ENCODE peak calls at places on chromosomes 7 and 10, in seven cellular contexts. One of them, this sample, is unnamed.

GRCh38 chr7:103915958-103916357 is 73.5 kb downstream of the RELN start:
- DNase-seq in fibroblast of mammary gland: peak
- DNase-seq in AG10803: no peak
- DNase-seq in WERI-Rb-1: no peak
- DNase-seq in cardiac fibroblast: no peak
- DNase-seq in pancreas: no peak
- DNase-seq in tibial artery: no peak
- DNase-seq in this sample: no peak

GRCh38 chr10:122199689-122200088 is 71.4 kb upstream of the BTBD16 start:
- DNase-seq in tibial artery: no peak
- DNase-seq in WERI-Rb-1: no peak
- DNase-seq in fibroblast of mammary gland: no peak
- DNase-seq in pancreas: no peak
- DNase-seq in AG10803: no peak
- DNase-seq in cardiac fibroblast: no peak
- DNase-seq in this sample: no peak

GRCh38 chr10:107966817-107967216 is 802.3 kb upstream of the SORCS1 start:
- DNase-seq in WERI-Rb-1: no peak
- DNase-seq in AG10803: peak
- DNase-seq in cardiac fibroblast: no peak
- DNase-seq in pancreas: no peak
- DNase-seq in fibroblast of mammary gland: peak
- DNase-seq in tibial artery: no peak
- DNase-seq in this sample: no peak

GRCh38 chr7:67878808-67879207 is 882.2 kb downstream of the TYW1 start:
- DNase-seq in pancreas: no peak
- DNase-seq in tibial artery: no peak
- DNase-seq in cardiac fibroblast: no peak
- DNase-seq in WERI-Rb-1: no peak
- DNase-seq in fibroblast of mammary gland: no peak
- DNase-seq in AG10803: no peak
- DNase-seq in this sample: no peak

GRCh38 chr10:77287647-77288120 is 349.9 kb downstream of the KCNMA1 start:
- DNase-seq in pancreas: no peak
- DNase-seq in AG10803: peak
- DNase-seq in tibial artery: no peak
- DNase-seq in cardiac fibroblast: peak
- DNase-seq in WERI-Rb-1: no peak
- DNase-seq in fibroblast of mammary gland: no peak
- DNase-seq in this sample: no peak

GRCh38 chr10:1542941-1543340 is 194.4 kb downstream of the ADARB2 start:
- DNase-seq in cardiac fibroblast: no peak
- DNase-seq in AG10803: no peak
- DNase-seq in pancreas: no peak
- DNase-seq in fibroblast of mammary gland: no peak
- DNase-seq in tibial artery: peak
- DNase-seq in WERI-Rb-1: no peak
- DNase-seq in this sample: no peak

GRCh38 chr10:18113881-18114280 is 26.3 kb upstream of the CACNB2 start:
- DNase-seq in pancreas: no peak
- DNase-seq in WERI-Rb-1: no peak
- DNase-seq in AG10803: no peak
- DNase-seq in tibial artery: no peak
- DNase-seq in cardiac fibroblast: no peak
- DNase-seq in fibroblast of mammary gland: peak
- DNase-seq in this sample: no peak

GRCh38 chr7:80634505-80634904 is 3.9 kb upstream of the CD36 start:
- DNase-seq in WERI-Rb-1: no peak
- DNase-seq in pancreas: no peak
- DNase-seq in AG10803: peak
- DNase-seq in fibroblast of mammary gland: peak
- DNase-seq in tibial artery: no peak
- DNase-seq in cardiac fibroblast: peak
- DNase-seq in this sample: no peak

GRCh38 chr10:68135922-68136718 is 26.8 kb downstream of the MYPN start:
- DNase-seq in tibial artery: no peak
- DNase-seq in cardiac fibroblast: peak
- DNase-seq in pancreas: no peak
- DNase-seq in AG10803: peak
- DNase-seq in fibroblast of mammary gland: peak
- DNase-seq in WERI-Rb-1: no peak
- DNase-seq in this sample: no peak

GRCh38 chr7:17298840-17299476 is 506 bp downstream of the AHR start:
- DNase-seq in pancreas: peak
- DNase-seq in WERI-Rb-1: peak
- DNase-seq in tibial artery: peak
- DNase-seq in cardiac fibroblast: peak
- DNase-seq in fibroblast of mammary gland: no peak
- DNase-seq in AG10803: no peak
- DNase-seq in this sample: peak

GRCh38 chr7:38756521-38756920 is 125.3 kb upstream of the AMPH start:
- DNase-seq in fibroblast of mammary gland: peak
- DNase-seq in pancreas: no peak
- DNase-seq in WERI-Rb-1: no peak
- DNase-seq in tibial artery: no peak
- DNase-seq in cardiac fibroblast: peak
- DNase-seq in AG10803: peak
- DNase-seq in this sample: no peak

GRCh38 chr7:140350056-140350455 is 48.3 kb downstream of the SLC37A3 start:
- DNase-seq in tibial artery: no peak
- DNase-seq in WERI-Rb-1: no peak
- DNase-seq in AG10803: no peak
- DNase-seq in fibroblast of mammary gland: no peak
- DNase-seq in cardiac fibroblast: no peak
- DNase-seq in pancreas: no peak
- DNase-seq in this sample: no peak

GRCh38 chr10:120477006-120477722 is 20.1 kb downstream of the PLPP4 start:
- DNase-seq in AG10803: peak
- DNase-seq in pancreas: no peak
- DNase-seq in cardiac fibroblast: peak
- DNase-seq in WERI-Rb-1: no peak
- DNase-seq in fibroblast of mammary gland: peak
- DNase-seq in tibial artery: no peak
- DNase-seq in this sample: peak

GRCh38 chr10:129963831-129964501 is at the start of gene EBF3:
- DNase-seq in tibial artery: peak
- DNase-seq in WERI-Rb-1: peak
- DNase-seq in cardiac fibroblast: peak
- DNase-seq in AG10803: peak
- DNase-seq in fibroblast of mammary gland: peak
- DNase-seq in pancreas: peak
- DNase-seq in this sample: peak

GRCh38 chr10:46550076-46550790 is 6.2 kb downstream of the GPRIN2 start:
- DNase-seq in tibial artery: peak
- DNase-seq in fibroblast of mammary gland: no peak
- DNase-seq in AG10803: no peak
- DNase-seq in WERI-Rb-1: peak
- DNase-seq in pancreas: peak
- DNase-seq in cardiac fibroblast: no peak
- DNase-seq in this sample: peak

GRCh38 chr7:750111-750905 is 23.2 kb upstream of the PRKAR1B start:
- DNase-seq in pancreas: no peak
- DNase-seq in tibial artery: peak
- DNase-seq in AG10803: no peak
- DNase-seq in WERI-Rb-1: peak
- DNase-seq in fibroblast of mammary gland: no peak
- DNase-seq in cardiac fibroblast: no peak
- DNase-seq in this sample: no peak

GRCh38 chr10:116385994-116386809 is 41.4 kb upstream of the PNLIPRP3 start:
- DNase-seq in AG10803: peak
- DNase-seq in WERI-Rb-1: no peak
- DNase-seq in cardiac fibroblast: peak
- DNase-seq in fibroblast of mammary gland: peak
- DNase-seq in tibial artery: no peak
- DNase-seq in pancreas: no peak
- DNase-seq in this sample: no peak

GRCh38 chr7:150381785-150382122 is 2.6 kb downstream of the ZNF775 start:
- DNase-seq in AG10803: no peak
- DNase-seq in tibial artery: no peak
- DNase-seq in cardiac fibroblast: no peak
- DNase-seq in fibroblast of mammary gland: no peak
- DNase-seq in pancreas: no peak
- DNase-seq in WERI-Rb-1: no peak
- DNase-seq in this sample: no peak

GRCh38 chr7:115676080-115676479 is 354.5 kb downstream of the TFEC start:
- DNase-seq in pancreas: no peak
- DNase-seq in fibroblast of mammary gland: peak
- DNase-seq in AG10803: peak
- DNase-seq in cardiac fibroblast: peak
- DNase-seq in WERI-Rb-1: peak
- DNase-seq in tibial artery: no peak
- DNase-seq in this sample: no peak

GRCh38 chr10:30158325-30158960 is 99.1 kb upstream of the JCAD start:
- DNase-seq in tibial artery: no peak
- DNase-seq in fibroblast of mammary gland: peak
- DNase-seq in WERI-Rb-1: no peak
- DNase-seq in AG10803: no peak
- DNase-seq in cardiac fibroblast: no peak
- DNase-seq in pancreas: no peak
- DNase-seq in this sample: no peak

GRCh38 chr10:6231730-6232129 is 29.0 kb downstream of the PFKFB3 start:
- DNase-seq in AG10803: no peak
- DNase-seq in tibial artery: no peak
- DNase-seq in pancreas: no peak
- DNase-seq in fibroblast of mammary gland: no peak
- DNase-seq in cardiac fibroblast: no peak
- DNase-seq in WERI-Rb-1: no peak
- DNase-seq in this sample: no peak

GRCh38 chr7:116122972-116123595 is 87.3 kb upstream of the TES start:
- DNase-seq in fibroblast of mammary gland: peak
- DNase-seq in pancreas: no peak
- DNase-seq in tibial artery: no peak
- DNase-seq in AG10803: peak
- DNase-seq in cardiac fibroblast: peak
- DNase-seq in WERI-Rb-1: no peak
- DNase-seq in this sample: no peak

GRCh38 chr7:116724560-116725231 is 52.7 kb downstream of the MET start:
- DNase-seq in fibroblast of mammary gland: no peak
- DNase-seq in AG10803: no peak
- DNase-seq in pancreas: no peak
- DNase-seq in tibial artery: no peak
- DNase-seq in cardiac fibroblast: no peak
- DNase-seq in WERI-Rb-1: no peak
- DNase-seq in this sample: no peak

GRCh38 chr10:96585726-96586418 is 940 bp downstream of the TM9SF3 start:
- DNase-seq in pancreas: no peak
- DNase-seq in AG10803: peak
- DNase-seq in cardiac fibroblast: no peak
- DNase-seq in fibroblast of mammary gland: peak
- DNase-seq in WERI-Rb-1: no peak
- DNase-seq in tibial artery: no peak
- DNase-seq in this sample: no peak

GRCh38 chr7:150406565-150407421 is 27.7 kb downstream of the ZNF775 start:
- DNase-seq in cardiac fibroblast: no peak
- DNase-seq in tibial artery: no peak
- DNase-seq in fibroblast of mammary gland: no peak
- DNase-seq in WERI-Rb-1: no peak
- DNase-seq in pancreas: peak
- DNase-seq in AG10803: no peak
- DNase-seq in this sample: no peak

GRCh38 chr10:60293797-60294196 is 95.9 kb downstream of the ANK3 start:
- DNase-seq in tibial artery: no peak
- DNase-seq in WERI-Rb-1: no peak
- DNase-seq in fibroblast of mammary gland: no peak
- DNase-seq in AG10803: no peak
- DNase-seq in cardiac fibroblast: peak
- DNase-seq in pancreas: no peak
- DNase-seq in this sample: no peak

GRCh38 chr10:13399236-13399635 is 51.1 kb upstream of the SEPHS1 start:
- DNase-seq in pancreas: no peak
- DNase-seq in cardiac fibroblast: no peak
- DNase-seq in tibial artery: no peak
- DNase-seq in WERI-Rb-1: no peak
- DNase-seq in fibroblast of mammary gland: no peak
- DNase-seq in AG10803: no peak
- DNase-seq in this sample: no peak
- TF ChIP-seq CTCF in pancreas: no peak
- TF ChIP-seq CTCF in cardiac fibroblast: no peak
- TF ChIP-seq CTCF in tibial artery: no peak
- TF ChIP-seq CTCF in WERI-Rb-1: no peak
- TF ChIP-seq CTCF in fibroblast of mammary gland: no peak
- TF ChIP-seq CTCF in AG10803: no peak
- TF ChIP-seq CTCF in this sample: no peak

GRCh38 chr10:104209575-104210198 is 22.5 kb downstream of the CFAP43 start:
- DNase-seq in AG10803: peak
- DNase-seq in tibial artery: no peak
- DNase-seq in pancreas: no peak
- DNase-seq in cardiac fibroblast: peak
- DNase-seq in WERI-Rb-1: peak
- DNase-seq in fibroblast of mammary gland: peak
- DNase-seq in this sample: no peak
- TF ChIP-seq CTCF in AG10803: peak
- TF ChIP-seq CTCF in tibial artery: peak
- TF ChIP-seq CTCF in pancreas: peak
- TF ChIP-seq CTCF in cardiac fibroblast: peak
- TF ChIP-seq CTCF in WERI-Rb-1: peak
- TF ChIP-seq CTCF in fibroblast of mammary gland: peak
- TF ChIP-seq CTCF in this sample: no peak

GRCh38 chr7:21251166-21251806 is 176.6 kb upstream of the SP4 start:
- DNase-seq in tibial artery: no peak
- DNase-seq in cardiac fibroblast: no peak
- DNase-seq in WERI-Rb-1: no peak
- DNase-seq in pancreas: no peak
- DNase-seq in AG10803: no peak
- DNase-seq in fibroblast of mammary gland: no peak
- DNase-seq in this sample: no peak
- TF ChIP-seq CTCF in tibial artery: no peak
- TF ChIP-seq CTCF in cardiac fibroblast: no peak
- TF ChIP-seq CTCF in WERI-Rb-1: no peak
- TF ChIP-seq CTCF in pancreas: no peak
- TF ChIP-seq CTCF in AG10803: no peak
- TF ChIP-seq CTCF in fibroblast of mammary gland: no peak
- TF ChIP-seq CTCF in this sample: no peak

GRCh38 chr7:99140813-99141212 is 3.1 kb downstream of the SMURF1 start:
- DNase-seq in fibroblast of mammary gland: no peak
- DNase-seq in pancreas: no peak
- DNase-seq in cardiac fibroblast: no peak
- DNase-seq in WERI-Rb-1: no peak
- DNase-seq in tibial artery: no peak
- DNase-seq in AG10803: no peak
- DNase-seq in this sample: no peak

GRCh38 chr7:99135938-99136337 is 8.0 kb downstream of the SMURF1 start:
- DNase-seq in fibroblast of mammary gland: no peak
- DNase-seq in AG10803: no peak
- DNase-seq in tibial artery: no peak
- DNase-seq in pancreas: no peak
- DNase-seq in WERI-Rb-1: no peak
- DNase-seq in cardiac fibroblast: no peak
- DNase-seq in this sample: no peak

GRCh38 chr7:99133766-99134564 is 9.9 kb downstream of the SMURF1 start:
- DNase-seq in fibroblast of mammary gland: no peak
- DNase-seq in cardiac fibroblast: no peak
- DNase-seq in pancreas: no peak
- DNase-seq in tibial artery: no peak
- DNase-seq in WERI-Rb-1: no peak
- DNase-seq in AG10803: no peak
- DNase-seq in this sample: no peak

GRCh38 chr7:99139031-99139430 is 4.9 kb downstream of the SMURF1 start:
- DNase-seq in fibroblast of mammary gland: peak
- DNase-seq in cardiac fibroblast: peak
- DNase-seq in WERI-Rb-1: no peak
- DNase-seq in pancreas: no peak
- DNase-seq in AG10803: peak
- DNase-seq in tibial artery: no peak
- DNase-seq in this sample: no peak

GRCh38 chr7:99137418-99138180 is 6.3 kb downstream of the SMURF1 start:
- DNase-seq in AG10803: peak
- DNase-seq in fibroblast of mammary gland: peak
- DNase-seq in WERI-Rb-1: no peak
- DNase-seq in cardiac fibroblast: peak
- DNase-seq in pancreas: no peak
- DNase-seq in tibial artery: no peak
- DNase-seq in this sample: no peak
- TF ChIP-seq CTCF in AG10803: no peak
- TF ChIP-seq CTCF in fibroblast of mammary gland: no peak
- TF ChIP-seq CTCF in WERI-Rb-1: no peak
- TF ChIP-seq CTCF in cardiac fibroblast: peak
- TF ChIP-seq CTCF in pancreas: no peak
- TF ChIP-seq CTCF in tibial artery: no peak
- TF ChIP-seq CTCF in this sample: no peak